ENCODE peak calls at places on chromosome 10, in seven cellular contexts. I is CD4-positive, alpha-beta T cell; G is transverse colon; N is B cell; B is fibroblast of lung; A is brain microvascular endothelial cell; M is lower lobe of right lung. O is an unnamed sample.

GRCh38 chr10:36017141-36017540 is 375.0 kb upstream of the FZD8 start:
- DNase-seq in B (no peak), A (no peak), N (no peak), G (no peak), I (no peak), M (no peak), O (no peak)

GRCh38 chr10:122342293-122343134 is 32.0 kb upstream of the PLEKHA1 start:
- DNase-seq in N (peak), A (peak), M (no peak), B (peak), I (peak), G (peak), O (peak)

GRCh38 chr10:86100581-86101061 is 266.0 kb downstream of the GRID1 start:
- DNase-seq in B (no peak), I (no peak), A (no peak), G (no peak), M (no peak), N (no peak), O (no peak)

GRCh38 chr10:100184426-100185219 is 1.2 kb downstream of the ERLIN1 start:
- DNase-seq in B (peak), N (peak), G (no peak), A (no peak), M (no peak), I (no peak), O (peak)

GRCh38 chr10:75712241-75712880 is 280.9 kb downstream of the LRMDA start:
- DNase-seq in A (no peak), I (no peak), B (no peak), N (no peak), G (no peak), M (no peak), O (no peak)

GRCh38 chr10:84352251-84352842 is 24.0 kb downstream of the CCSER2 start:
- DNase-seq in I (peak), M (peak), B (peak), N (peak), G (peak), A (peak), O (peak)

GRCh38 chr10:130022501-130023299 is 58.6 kb upstream of the EBF3 start:
- DNase-seq in M (no peak), G (no peak), B (peak), A (peak), N (no peak), I (no peak), O (peak)

GRCh38 chr10:132865236-132865635 is 77.1 kb downstream of the CFAP46 start:
- DNase-seq in A (no peak), N (no peak), G (peak), M (peak), I (no peak), B (no peak), O (no peak)

GRCh38 chr10:23096814-23097549 is 1.6 kb downstream of the MSRB2 start:
- DNase-seq in B (peak), A (no peak), G (peak), I (no peak), M (no peak), N (no peak), O (peak)

GRCh38 chr10:44977287-44978212 is 1.1 kb downstream of the DEPP1 start:
- DNase-seq in M (no peak), A (no peak), B (no peak), N (no peak), G (peak), I (no peak), O (no peak)

GRCh38 chr10:44979281-44980181 is 922 bp upstream of the DEPP1 start:
- DNase-seq in G (no peak), B (no peak), A (no peak), N (no peak), I (no peak), M (no peak), O (no peak)

GRCh38 chr10:44978213-44978569 is 418 bp downstream of the DEPP1 start:
- DNase-seq in M (no peak), B (no peak), A (no peak), N (no peak), I (no peak), G (peak), O (no peak)

GRCh38 chr10:44980309-44981171 is 1.9 kb upstream of the DEPP1 start:
- DNase-seq in N (no peak), B (no peak), G (no peak), I (no peak), A (no peak), M (no peak), O (no peak)

GRCh38 chr10:44978570-44979280 is at the start of gene DEPP1:
- DNase-seq in N (no peak), A (peak), G (peak), I (peak), B (peak), M (peak), O (no peak)
- TF ChIP-seq CTCF in N (no peak), A (peak), G (no peak), I (no peak), B (peak), M (peak), O (no peak)

GRCh38 chr10:103510791-103511757 is 17.6 kb downstream of the NEURL1 start:
- DNase-seq in N (no peak), B (no peak), G (no peak), A (no peak), I (no peak), M (no peak), O (no peak)

GRCh38 chr10:103504181-103504783 is 10.8 kb downstream of the NEURL1 start:
- DNase-seq in A (peak), B (peak), N (no peak), I (peak), G (no peak), M (no peak), O (peak)

GRCh38 chr10:103506061-103506460 is 12.6 kb downstream of the NEURL1 start:
- DNase-seq in B (no peak), M (no peak), G (no peak), N (no peak), I (no peak), A (no peak), O (no peak)

GRCh38 chr10:103510046-103510685 is 16.7 kb downstream of the NEURL1 start:
- DNase-seq in A (no peak), M (no peak), G (no peak), N (no peak), I (no peak), B (no peak), O (no peak)

DNA sequence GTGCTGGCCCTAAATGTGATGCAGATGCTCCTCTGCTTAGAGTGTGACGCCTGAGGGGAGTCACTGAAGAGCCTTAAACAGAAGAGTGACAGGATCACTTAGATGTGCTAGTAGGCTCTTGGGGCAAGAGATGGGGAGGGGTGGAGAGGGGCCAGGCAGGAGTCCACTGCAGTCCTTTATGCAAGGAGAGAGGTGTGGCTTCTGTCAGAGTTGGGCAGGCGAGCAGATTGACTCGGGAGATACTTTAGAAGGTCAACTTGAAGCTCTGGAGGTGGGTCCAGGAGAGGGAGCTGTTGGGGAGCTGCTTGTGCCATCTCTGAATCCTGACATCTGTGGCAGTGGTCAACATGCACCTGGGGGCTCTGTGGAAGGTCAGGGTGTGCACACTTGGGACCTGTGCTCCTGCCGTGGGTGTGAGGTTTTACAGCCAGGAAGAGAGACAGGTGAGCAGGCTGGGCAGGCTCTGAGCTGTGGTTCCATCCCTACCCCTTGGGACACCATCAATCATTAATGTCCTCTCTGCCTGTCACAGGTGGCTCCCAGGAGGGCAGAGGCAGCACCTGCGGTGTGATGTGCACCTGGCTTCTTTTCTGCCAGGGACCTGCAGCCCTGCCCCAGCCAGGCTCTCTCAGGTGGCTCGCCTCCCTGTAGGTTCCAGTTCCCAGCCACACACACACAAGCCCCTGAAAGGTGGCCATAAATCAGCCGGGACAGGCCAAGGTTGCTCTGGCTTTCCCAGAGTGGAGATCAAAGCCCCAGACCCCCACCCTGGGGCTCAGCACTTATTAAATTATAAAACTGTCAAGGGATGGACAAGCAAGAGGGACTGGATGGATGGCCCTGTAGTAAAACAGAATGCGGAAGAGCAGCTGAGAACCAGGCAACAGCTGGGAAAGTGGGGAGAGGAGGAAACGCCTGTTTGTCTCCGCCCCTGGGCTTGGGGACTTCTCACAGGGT is 14.0 kb downstream of the NEURL1 start:
- DNase-seq in M (no peak), I (no peak), A (no peak), G (no peak), N (no peak), B (no peak), O (no peak)
- TF ChIP-seq CTCF in M (no peak), I (no peak), A (no peak), G (no peak), N (no peak), B (no peak), O (no peak)

GRCh38 chr10:71134732-71135211 is 77.6 kb upstream of the UNC5B start:
- DNase-seq in B (no peak), G (no peak), I (no peak), M (no peak), A (no peak), N (no peak), O (no peak)
- TF ChIP-seq CTCF in B (no peak), G (no peak), I (no peak), M (no peak), A (no peak), N (no peak), O (no peak)

GRCh38 chr10:112614072-112614471 is 167.1 kb downstream of the VTI1A start:
- DNase-seq in I (no peak), M (no peak), N (no peak), A (no peak), G (no peak), B (no peak), O (no peak)
- TF ChIP-seq CTCF in I (no peak), M (no peak), N (no peak), A (no peak), G (no peak), B (no peak), O (no peak)

GRCh38 chr10:91391915-91392314 is 18.2 kb upstream of the HECTD2 start:
- DNase-seq in B (no peak), M (peak), I (no peak), N (no peak), G (no peak), A (no peak), O (no peak)
- TF ChIP-seq CTCF in B (no peak), M (no peak), I (no peak), N (no peak), G (no peak), A (no peak), O (no peak)